ENCODE peak calls at places on chromosomes 12 and 14, in eight cellular contexts. One of them, this sample, is unnamed.

GRCh38 chr14:102901633-102902032 is 20.8 kb upstream of the AMN start:
- DNase-seq in GM19239: peak; percentile 95
- DNase-seq in stimulated activated CD4-positive, alpha-beta T cell treated with anti-CD3 and anti-CD28 coated beads, Interleukin-15, amount 100 ng/mL, for 24 hours: no peak
- DNase-seq in HS-27A: no peak
- DNase-seq in uterus: no peak
- DNase-seq in stimulated activated CD8-positive, alpha-beta memory T cell treated with anti-CD3 and anti-CD28 coated beads, Interleukin-7, amount 100 ng/mL, for 1 hour: no peak
- DNase-seq in CD4-positive, alpha-beta memory T cell: no peak
- DNase-seq in NCI-H748 treated with DMSO at 0.1 percent for 48 hours: no peak
- DNase-seq in this sample: no peak

GRCh38 chr14:24146978-24147760 is at the start of gene RNF31:
- DNase-seq in GM19239: peak; percentile 98
- DNase-seq in uterus: peak; percentile 98
- DNase-seq in HS-27A: peak; percentile 96
- DNase-seq in CD4-positive, alpha-beta memory T cell: peak; percentile 99
- DNase-seq in stimulated activated CD4-positive, alpha-beta T cell treated with anti-CD3 and anti-CD28 coated beads, Interleukin-15, amount 100 ng/mL, for 24 hours: peak; percentile 100
- DNase-seq in stimulated activated CD8-positive, alpha-beta memory T cell treated with anti-CD3 and anti-CD28 coated beads, Interleukin-7, amount 100 ng/mL, for 1 hour: peak; percentile 89
- DNase-seq in NCI-H748 treated with DMSO at 0.1 percent for 48 hours: peak; percentile 96
- DNase-seq in this sample: peak; percentile 97

GRCh38 chr14:67951529-67952120 is 132.0 kb downstream of the RAD51B start:
- DNase-seq in uterus: no peak
- DNase-seq in NCI-H748 treated with DMSO at 0.1 percent for 48 hours: no peak
- DNase-seq in stimulated activated CD8-positive, alpha-beta memory T cell treated with anti-CD3 and anti-CD28 coated beads, Interleukin-7, amount 100 ng/mL, for 1 hour: no peak
- DNase-seq in GM19239: no peak
- DNase-seq in CD4-positive, alpha-beta memory T cell: no peak
- DNase-seq in HS-27A: no peak
- DNase-seq in stimulated activated CD4-positive, alpha-beta T cell treated with anti-CD3 and anti-CD28 coated beads, Interleukin-15, amount 100 ng/mL, for 24 hours: no peak
- DNase-seq in this sample: no peak

GRCh38 chr12:124694250-124694649 is 126.8 kb upstream of the NCOR2 start:
- DNase-seq in NCI-H748 treated with DMSO at 0.1 percent for 48 hours: no peak
- DNase-seq in HS-27A: no peak
- DNase-seq in GM19239: peak; percentile 52
- DNase-seq in stimulated activated CD8-positive, alpha-beta memory T cell treated with anti-CD3 and anti-CD28 coated beads, Interleukin-7, amount 100 ng/mL, for 1 hour: no peak
- DNase-seq in CD4-positive, alpha-beta memory T cell: no peak
- DNase-seq in uterus: no peak
- DNase-seq in stimulated activated CD4-positive, alpha-beta T cell treated with anti-CD3 and anti-CD28 coated beads, Interleukin-15, amount 100 ng/mL, for 24 hours: peak; percentile 40
- DNase-seq in this sample: peak; percentile 12

GRCh38 chr12:132881853-132882252 is 5.6 kb downstream of the CHFR start:
- DNase-seq in HS-27A: no peak
- DNase-seq in stimulated activated CD4-positive, alpha-beta T cell treated with anti-CD3 and anti-CD28 coated beads, Interleukin-15, amount 100 ng/mL, for 24 hours: no peak
- DNase-seq in NCI-H748 treated with DMSO at 0.1 percent for 48 hours: no peak
- DNase-seq in CD4-positive, alpha-beta memory T cell: no peak
- DNase-seq in stimulated activated CD8-positive, alpha-beta memory T cell treated with anti-CD3 and anti-CD28 coated beads, Interleukin-7, amount 100 ng/mL, for 1 hour: no peak
- DNase-seq in GM19239: no peak
- DNase-seq in uterus: no peak
- DNase-seq in this sample: no peak

GRCh38 chr12:94326727-94327126 is 132.9 kb downstream of the CEP83 start:
- DNase-seq in NCI-H748 treated with DMSO at 0.1 percent for 48 hours: no peak
- DNase-seq in stimulated activated CD4-positive, alpha-beta T cell treated with anti-CD3 and anti-CD28 coated beads, Interleukin-15, amount 100 ng/mL, for 24 hours: peak; percentile 14
- DNase-seq in HS-27A: peak; percentile 51
- DNase-seq in CD4-positive, alpha-beta memory T cell: no peak
- DNase-seq in stimulated activated CD8-positive, alpha-beta memory T cell treated with anti-CD3 and anti-CD28 coated beads, Interleukin-7, amount 100 ng/mL, for 1 hour: no peak
- DNase-seq in uterus: no peak
- DNase-seq in GM19239: no peak
- DNase-seq in this sample: no peak

GRCh38 chr12:4197922-4198763 is 75.4 kb upstream of the CCND2 start:
- DNase-seq in stimulated activated CD8-positive, alpha-beta memory T cell treated with anti-CD3 and anti-CD28 coated beads, Interleukin-7, amount 100 ng/mL, for 1 hour: no peak
- DNase-seq in NCI-H748 treated with DMSO at 0.1 percent for 48 hours: no peak
- DNase-seq in uterus: no peak
- DNase-seq in GM19239: no peak
- DNase-seq in CD4-positive, alpha-beta memory T cell: no peak
- DNase-seq in stimulated activated CD4-positive, alpha-beta T cell treated with anti-CD3 and anti-CD28 coated beads, Interleukin-15, amount 100 ng/mL, for 24 hours: no peak
- DNase-seq in HS-27A: no peak
- DNase-seq in this sample: no peak

GRCh38 chr12:13602217-13602616 is 379.2 kb downstream of the GRIN2B start:
- DNase-seq in stimulated activated CD8-positive, alpha-beta memory T cell treated with anti-CD3 and anti-CD28 coated beads, Interleukin-7, amount 100 ng/mL, for 1 hour: no peak
- DNase-seq in GM19239: no peak
- DNase-seq in NCI-H748 treated with DMSO at 0.1 percent for 48 hours: no peak
- DNase-seq in HS-27A: no peak
- DNase-seq in uterus: no peak
- DNase-seq in CD4-positive, alpha-beta memory T cell: no peak
- DNase-seq in stimulated activated CD4-positive, alpha-beta T cell treated with anti-CD3 and anti-CD28 coated beads, Interleukin-15, amount 100 ng/mL, for 24 hours: no peak
- DNase-seq in this sample: no peak

GRCh38 chr12:59194794-59195193 is 274.5 kb upstream of the LRIG3 start:
- DNase-seq in HS-27A: no peak
- DNase-seq in GM19239: no peak
- DNase-seq in uterus: no peak
- DNase-seq in stimulated activated CD8-positive, alpha-beta memory T cell treated with anti-CD3 and anti-CD28 coated beads, Interleukin-7, amount 100 ng/mL, for 1 hour: no peak
- DNase-seq in stimulated activated CD4-positive, alpha-beta T cell treated with anti-CD3 and anti-CD28 coated beads, Interleukin-15, amount 100 ng/mL, for 24 hours: no peak
- DNase-seq in CD4-positive, alpha-beta memory T cell: no peak
- DNase-seq in NCI-H748 treated with DMSO at 0.1 percent for 48 hours: no peak
- DNase-seq in this sample: no peak

GRCh38 chr12:79988368-79988767 is 53.5 kb upstream of the PPP1R12A start:
- DNase-seq in HS-27A: no peak
- DNase-seq in uterus: no peak
- DNase-seq in CD4-positive, alpha-beta memory T cell: no peak
- DNase-seq in stimulated activated CD4-positive, alpha-beta T cell treated with anti-CD3 and anti-CD28 coated beads, Interleukin-15, amount 100 ng/mL, for 24 hours: no peak
- DNase-seq in stimulated activated CD8-positive, alpha-beta memory T cell treated with anti-CD3 and anti-CD28 coated beads, Interleukin-7, amount 100 ng/mL, for 1 hour: no peak
- DNase-seq in NCI-H748 treated with DMSO at 0.1 percent for 48 hours: no peak
- DNase-seq in GM19239: no peak
- DNase-seq in this sample: no peak

GRCh38 chr12:50603817-50604639 is 99.2 kb downstream of the DIP2B start:
- DNase-seq in HS-27A: no peak
- DNase-seq in NCI-H748 treated with DMSO at 0.1 percent for 48 hours: no peak
- DNase-seq in stimulated activated CD8-positive, alpha-beta memory T cell treated with anti-CD3 and anti-CD28 coated beads, Interleukin-7, amount 100 ng/mL, for 1 hour: no peak
- DNase-seq in uterus: peak; percentile 31
- DNase-seq in stimulated activated CD4-positive, alpha-beta T cell treated with anti-CD3 and anti-CD28 coated beads, Interleukin-15, amount 100 ng/mL, for 24 hours: no peak
- DNase-seq in GM19239: no peak
- DNase-seq in CD4-positive, alpha-beta memory T cell: no peak
- DNase-seq in this sample: no peak

GRCh38 chr12:112165624-112166023 is 40.3 kb downstream of the TRAFD1 start:
- DNase-seq in CD4-positive, alpha-beta memory T cell: no peak
- DNase-seq in uterus: no peak
- DNase-seq in GM19239: no peak
- DNase-seq in stimulated activated CD4-positive, alpha-beta T cell treated with anti-CD3 and anti-CD28 coated beads, Interleukin-15, amount 100 ng/mL, for 24 hours: no peak
- DNase-seq in stimulated activated CD8-positive, alpha-beta memory T cell treated with anti-CD3 and anti-CD28 coated beads, Interleukin-7, amount 100 ng/mL, for 1 hour: no peak
- DNase-seq in HS-27A: no peak
- DNase-seq in NCI-H748 treated with DMSO at 0.1 percent for 48 hours: no peak
- DNase-seq in this sample: no peak

GRCh38 chr12:91327889-91328288 is 145.3 kb upstream of the DCN start:
- DNase-seq in CD4-positive, alpha-beta memory T cell: no peak
- DNase-seq in uterus: no peak
- DNase-seq in stimulated activated CD8-positive, alpha-beta memory T cell treated with anti-CD3 and anti-CD28 coated beads, Interleukin-7, amount 100 ng/mL, for 1 hour: no peak
- DNase-seq in stimulated activated CD4-positive, alpha-beta T cell treated with anti-CD3 and anti-CD28 coated beads, Interleukin-15, amount 100 ng/mL, for 24 hours: no peak
- DNase-seq in GM19239: no peak
- DNase-seq in NCI-H748 treated with DMSO at 0.1 percent for 48 hours: no peak
- DNase-seq in HS-27A: peak; percentile 7
- DNase-seq in this sample: no peak

GRCh38 chr12:12508612-12509011 is 54.1 kb downstream of the DUSP16 start:
- DNase-seq in stimulated activated CD8-positive, alpha-beta memory T cell treated with anti-CD3 and anti-CD28 coated beads, Interleukin-7, amount 100 ng/mL, for 1 hour: no peak
- DNase-seq in NCI-H748 treated with DMSO at 0.1 percent for 48 hours: no peak
- DNase-seq in CD4-positive, alpha-beta memory T cell: no peak
- DNase-seq in HS-27A: no peak
- DNase-seq in stimulated activated CD4-positive, alpha-beta T cell treated with anti-CD3 and anti-CD28 coated beads, Interleukin-15, amount 100 ng/mL, for 24 hours: no peak
- DNase-seq in uterus: no peak
- DNase-seq in GM19239: no peak
- DNase-seq in this sample: no peak

GRCh38 chr12:14716848-14717444 is 20.5 kb upstream of the GUCY2C start:
- DNase-seq in uterus: no peak
- DNase-seq in HS-27A: peak; percentile 23
- DNase-seq in NCI-H748 treated with DMSO at 0.1 percent for 48 hours: no peak
- DNase-seq in stimulated activated CD4-positive, alpha-beta T cell treated with anti-CD3 and anti-CD28 coated beads, Interleukin-15, amount 100 ng/mL, for 24 hours: peak; percentile 55
- DNase-seq in GM19239: peak; percentile 7
- DNase-seq in CD4-positive, alpha-beta memory T cell: peak; percentile 48
- DNase-seq in stimulated activated CD8-positive, alpha-beta memory T cell treated with anti-CD3 and anti-CD28 coated beads, Interleukin-7, amount 100 ng/mL, for 1 hour: no peak
- DNase-seq in this sample: peak; percentile 24

GRCh38 chr12:121184425-121184824 is 25.5 kb upstream of the P2RX4 start:
- DNase-seq in stimulated activated CD8-positive, alpha-beta memory T cell treated with anti-CD3 and anti-CD28 coated beads, Interleukin-7, amount 100 ng/mL, for 1 hour: no peak
- DNase-seq in uterus: no peak
- DNase-seq in NCI-H748 treated with DMSO at 0.1 percent for 48 hours: no peak
- DNase-seq in HS-27A: no peak
- DNase-seq in CD4-positive, alpha-beta memory T cell: no peak
- DNase-seq in GM19239: no peak
- DNase-seq in stimulated activated CD4-positive, alpha-beta T cell treated with anti-CD3 and anti-CD28 coated beads, Interleukin-15, amount 100 ng/mL, for 24 hours: no peak
- DNase-seq in this sample: no peak